ENCODE peak calls at places on chromosomes 11 and 22, in nine cellular contexts. R is mammary epithelial cell, P is neural progenitor cell, C is A673, I is fibroblast of lung, J is PC-9, X is HCT116, U is hepatocyte, Y is K562. D is an unnamed sample.

GRCh38 chr22:24977370-24978230 is 25.1 kb downstream of the KIAA1671 start:
- DNase-seq in R (no peak), P (peak; percentile 49), C (peak; percentile 28), I (no peak), J (no peak), X (no peak), U (no peak), Y (no peak), D (no peak)

GRCh38 chr11:119615003-119615878 is 113.8 kb downstream of the NECTIN1 start:
- DNase-seq in R (peak; percentile 78), P (no peak), C (peak; percentile 75), I (peak; percentile 88), J (no peak), X (peak; percentile 16), U (peak; percentile 73), Y (no peak), D (peak; percentile 97)

GRCh38 chr11:45457649-45458048 is 171.5 kb upstream of the SYT13 start:
- DNase-seq in R (peak; percentile 77), P (no peak), C (no peak), I (peak; percentile 59), J (no peak), X (no peak), U (peak; percentile 39), Y (no peak), D (no peak)

GRCh38 chr11:78080818-78081495 is 1.3 kb upstream of the NDUFC2 start:
- DNase-seq in R (peak; percentile 14), P (no peak), C (no peak), I (peak; percentile 98), J (no peak), X (no peak), U (no peak), Y (peak; percentile 41), D (peak; percentile 26)

GRCh38 chr22:30297276-30298004 is 8.1 kb upstream of the CASTOR1 start:
- DNase-seq in R (no peak), P (no peak), C (no peak), I (no peak), J (no peak), X (no peak), U (no peak), Y (no peak), D (no peak)

GRCh38 chr11:5689551-5689983 is at the start of gene TRIM22:
- DNase-seq in R (peak; percentile 75), P (peak; percentile 43), C (peak; percentile 5), I (peak; percentile 82), J (no peak), X (no peak), U (peak; percentile 32), Y (no peak), D (no peak)

GRCh38 chr11:123694551-123694950 is 40.1 kb upstream of the SCN3B start:
- DNase-seq in R (no peak), P (no peak), C (peak; percentile 26), I (no peak), J (no peak), X (no peak), U (no peak), Y (no peak), D (no peak)

GRCh38 chr11:96036863-96037262 is 113.0 kb upstream of the MTMR2 start:
- DNase-seq in R (no peak), P (no peak), C (no peak), I (peak; percentile 31), J (peak; percentile 31), X (no peak), U (no peak), Y (no peak), D (no peak)

GRCh38 chr11:1761110-1761856 is 2.4 kb downstream of the CTSD start:
- DNase-seq in R (no peak), P (no peak), C (no peak), I (no peak), J (no peak), X (no peak), U (no peak), Y (no peak), D (no peak)
- H3K4me3 ChIP-seq in R (no peak overlapping the region), P (no peak overlapping the region), C (no peak overlapping the region), I (no peak overlapping the region), J (peak overlapping the region; percentile 66), X (no peak overlapping the region), U (no peak overlapping the region), Y (no peak overlapping the region), D (no peak overlapping the region)

GRCh38 chr11:61890536-61891330 is 612 bp downstream of the FADS3 start:
- DNase-seq in R (peak; percentile 64), P (peak; percentile 71), C (no peak), I (peak; percentile 80), J (peak; percentile 64), X (no peak), U (peak; percentile 81), Y (peak; percentile 67), D (peak; percentile 76)
- TF ChIP-seq CTCF in R (no peak), P (peak; percentile 27), C (peak; percentile 22), I (no peak), J (peak; percentile 32), X (no peak), U (no peak), Y (no peak), D (peak; percentile 13)

DNA sequence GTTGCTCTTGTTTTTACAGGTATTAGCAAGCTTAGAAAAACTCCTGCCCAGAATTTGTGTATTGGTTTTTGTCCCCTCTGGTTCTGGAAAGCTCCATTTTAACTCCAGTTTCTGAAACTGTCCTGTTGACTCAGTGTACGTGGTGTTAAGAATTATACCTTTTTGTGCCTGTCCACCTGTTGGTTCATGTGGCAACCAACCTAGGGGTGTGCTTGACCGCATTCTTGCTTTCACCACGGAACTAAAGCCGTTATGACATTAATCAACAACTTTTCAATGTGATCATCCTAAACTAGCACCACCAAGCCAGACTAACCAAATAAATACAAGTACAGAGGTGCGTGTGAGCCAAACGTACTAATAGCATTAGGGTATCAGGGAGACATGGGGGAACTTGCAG is 56.0 kb upstream of the PTH start:
- DNase-seq in R (no peak), P (no peak), C (no peak), I (no peak), J (no peak), X (no peak), U (no peak), Y (no peak), D (no peak)
- TF ChIP-seq EZH2 in R (no peak), P (no peak), C (no peak), I (no peak), J (no peak), X (no peak), U (no peak), Y (no peak), D (no peak)

GRCh38 chr22:39454385-39454871 is 2.4 kb upstream of the MGAT3 start:
- DNase-seq in R (no peak), P (peak; percentile 52), C (no peak), I (peak; percentile 8), J (peak; percentile 51), X (no peak), U (no peak), Y (no peak), D (no peak)
- H3K4me3 ChIP-seq in R (no peak overlapping the region), P (no peak overlapping the region), C (no peak overlapping the region), I (no peak overlapping the region), J (no peak overlapping the region), X (no peak overlapping the region), U (no peak overlapping the region), Y (no peak overlapping the region), D (no peak overlapping the region)

DNA sequence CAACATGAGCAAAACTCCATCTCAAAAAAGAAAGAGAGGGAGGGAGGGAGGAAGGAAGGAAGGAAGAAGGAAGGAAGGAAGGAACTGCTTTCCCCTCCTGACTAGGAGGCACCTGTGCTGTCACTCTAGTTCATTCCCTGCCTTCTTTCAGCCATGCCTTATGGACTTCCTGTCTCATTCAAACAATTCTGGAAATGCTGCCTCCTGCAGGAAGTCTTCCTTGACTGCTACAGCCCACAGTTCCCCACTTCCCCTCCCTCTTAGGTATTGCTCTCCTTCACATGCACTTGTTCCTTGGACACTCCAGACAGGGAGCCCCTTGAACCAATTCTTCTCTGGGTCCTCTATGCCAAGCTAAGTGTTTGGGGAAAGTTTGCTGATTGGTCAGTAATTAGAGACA is 31.6 kb upstream of the WNT11 start:
- DNase-seq in R (no peak), P (peak; percentile 48), C (peak; percentile 59), I (no peak), J (no peak), X (peak; percentile 48), U (peak; percentile 37), Y (peak; percentile 46), D (peak; percentile 37)
- TF ChIP-seq CTCF in R (no peak), P (peak; percentile 23), C (peak; percentile 38), I (no peak), J (no peak), X (peak; percentile 34), U (no peak), Y (peak; percentile 33), D (peak; percentile 37)

GRCh38 chr22:43411981-43412807 is at the start of gene MPPED1:
- DNase-seq in R (no peak), P (peak; percentile 65), C (no peak), I (no peak), J (no peak), X (no peak), U (no peak), Y (no peak), D (no peak)
- TF ChIP-seq EZH2 in R (peak; percentile 88), P (no peak), C (peak; percentile 96), I (peak; percentile 80), J (no peak), X (no peak), U (peak; percentile 72), Y (no peak), D (peak; percentile 50)

GRCh38 chr11:57597971-57598830 is 716 bp downstream of the SERPING1 start:
- DNase-seq in R (no peak), P (peak; percentile 98), C (peak; percentile 54), I (peak; percentile 16), J (peak; percentile 34), X (no peak), U (peak; percentile 83), Y (peak; percentile 34), D (no peak)

GRCh38 chr11:57596266-57596885 is 1.1 kb upstream of the SERPING1 start:
- DNase-seq in R (no peak), P (no peak), C (no peak), I (no peak), J (no peak), X (no peak), U (no peak), Y (no peak), D (no peak)

GRCh38 chr11:57598831-57599155 is 1.3 kb downstream of the SERPING1 start:
- DNase-seq in R (no peak), P (no peak), C (no peak), I (peak; percentile 37), J (no peak), X (no peak), U (peak; percentile 19), Y (no peak), D (no peak)

GRCh38 chr11:57599381-57599780 is 1.9 kb downstream of the SERPING1 start:
- DNase-seq in R (no peak), P (no peak), C (no peak), I (no peak), J (no peak), X (no peak), U (no peak), Y (no peak), D (no peak)

GRCh38 chr11:57597461-57597892 is at the start of gene SERPING1:
- DNase-seq in R (no peak), P (no peak), C (no peak), I (no peak), J (no peak), X (no peak), U (peak; percentile 36), Y (no peak), D (no peak)
- H3K4me3 ChIP-seq in R (peak within 1 kb of the TSS; percentile 35), P (peak within 1 kb of the TSS; percentile 56), C (peak within 1 kb of the TSS; percentile 49), I (peak within 1 kb of the TSS; percentile 50), J (peak within 1 kb of the TSS; percentile 17), X (peak within 1 kb of the TSS; percentile 26), U (peak within 1 kb of the TSS; percentile 48), Y (no peak within 1 kb of the TSS), D (no peak within 1 kb of the TSS)